ENCODE peak calls at places on chromosomes 5 and 9, in four cellular contexts. U is IMR-90, M is HepG2, C is H1. R is an unnamed sample.

GRCh38 chr5:39906146-39906545 is 481.4 kb upstream of the DAB2 start:
- DNase-seq in U (no peak), M (no peak), C (no peak), R (no peak)

GRCh38 chr5:73376618-73377170 is 71.9 kb downstream of the FOXD1 start:
- DNase-seq in U (peak), M (no peak), C (no peak), R (no peak)

GRCh38 chr9:137447722-137448568 is 6.8 kb upstream of the ENTPD8 start:
- DNase-seq in M (no peak), U (no peak), C (no peak), R (no peak)

GRCh38 chr9:136668983-136669790 is 6.5 kb downstream of the EGFL7 start:
- DNase-seq in M (no peak), C (no peak), U (no peak), R (peak)

GRCh38 chr5:84248013-84248412 is 136.7 kb downstream of the EDIL3 start:
- DNase-seq in M (no peak), U (no peak), C (no peak), R (no peak)

GRCh38 chr5:127589309-127590036 is 59.4 kb upstream of the CTXN3 start:
- DNase-seq in M (no peak), U (no peak), C (no peak), R (no peak)

GRCh38 chr5:134242146-134242545 is 16.3 kb upstream of the PPP2CA start:
- DNase-seq in C (no peak), U (peak), M (peak), R (peak)

GRCh38 chr9:108787664-108788048 is 68.1 kb downstream of the ACTL7B start:
- DNase-seq in M (no peak), C (no peak), U (no peak), R (no peak)

GRCh38 chr9:105243015-105243686 is 1.3 kb upstream of the SLC44A1 start:
- DNase-seq in C (no peak), M (no peak), U (peak), R (no peak)

GRCh38 chr5:132019857-132020555 is 8.5 kb upstream of the ACSL6 start:
- DNase-seq in U (no peak), M (no peak), C (no peak), R (no peak)

GRCh38 chr9:17509151-17509550 is 69.7 kb upstream of the SH3GL2 start:
- DNase-seq in C (no peak), U (no peak), M (no peak), R (no peak)

GRCh38 chr9:130786526-130786925 is 48.5 kb upstream of the ABL1 start:
- DNase-seq in U (no peak), M (no peak), C (no peak), R (no peak)

GRCh38 chr9:94611638-94612068 is 18.0 kb upstream of the FBP2 start:
- DNase-seq in C (no peak), U (no peak), M (no peak), R (no peak)

GRCh38 chr9:97900738-97901565 is 21.3 kb downstream of the TRMO start:
- DNase-seq in C (no peak), U (peak), M (peak), R (peak)

GRCh38 chr9:138044485-138045383 is 167.2 kb downstream of the CACNA1B start:
- DNase-seq in C (peak), U (no peak), M (no peak), R (no peak)

GRCh38 chr5:34007675-34008600 is at the start of gene AMACR:
- DNase-seq in C (peak), U (peak), M (peak), R (peak)

GRCh38 chr5:107413754-107414153 is 257.0 kb downstream of the EFNA5 start:
- DNase-seq in C (no peak), U (no peak), M (no peak), R (no peak)

GRCh38 chr5:111198281-111198948 is 25.8 kb upstream of the CAMK4 start:
- DNase-seq in U (no peak), C (no peak), M (no peak), R (no peak)

GRCh38 chr9:12735669-12736068 is 39.2 kb upstream of the LURAP1L start:
- DNase-seq in M (no peak), C (no peak), U (no peak), R (no peak)

GRCh38 chr9:106947097-106947496 is 84.1 kb downstream of the ZNF462 start:
- DNase-seq in C (no peak), U (peak), M (no peak), R (no peak)

GRCh38 chr5:79704553-79704952 is 14.9 kb downstream of the CMYA5 start:
- DNase-seq in C (no peak), U (no peak), M (no peak), R (no peak)

GRCh38 chr9:87122947-87123685 is 175.8 kb upstream of the GAS1 start:
- DNase-seq in C (no peak), M (no peak), U (peak), R (no peak)

GRCh38 chr5:151024440-151024839 is 4.0 kb downstream of the GPX3 start:
- DNase-seq in U (no peak), C (no peak), M (no peak), R (no peak)
- TF ChIP-seq POLR2A in U (no peak), C (no peak), M (peak), R (no peak)

GRCh38 chr9:110763568-110763967 is 95.0 kb downstream of the MUSK start:
- DNase-seq in C (no peak), U (no peak), M (no peak), R (no peak)

GRCh38 chr9:110762783-110763182 is 94.2 kb downstream of the MUSK start:
- DNase-seq in U (no peak), M (no peak), C (no peak), R (no peak)

GRCh38 chr9:110755179-110755578 is 86.6 kb downstream of the MUSK start:
- DNase-seq in M (no peak), C (no peak), U (no peak), R (no peak)

GRCh38 chr9:110753734-110754231 is 85.2 kb downstream of the MUSK start:
- DNase-seq in C (no peak), M (no peak), U (peak), R (no peak)

DNA sequence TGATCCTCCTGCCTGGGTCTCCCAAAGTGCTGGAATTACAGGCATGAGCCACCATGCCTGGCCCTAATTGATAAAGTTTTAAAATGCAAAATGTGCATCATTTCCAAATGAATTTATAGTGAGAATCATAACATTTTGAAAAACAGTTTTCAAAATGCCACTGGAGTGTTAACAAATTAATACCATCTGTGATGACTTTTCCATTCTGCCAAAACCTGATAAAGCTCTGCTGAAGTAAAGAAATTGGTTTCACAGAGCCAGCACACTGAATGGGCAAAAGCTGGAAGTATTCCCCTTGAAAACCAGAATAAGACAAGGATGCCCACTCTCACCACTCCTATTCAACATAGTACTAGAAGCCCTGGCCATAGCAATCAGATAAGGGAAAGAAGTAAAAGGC is 89.6 kb downstream of the MUSK start:
- DNase-seq in U (no peak), C (no peak), M (no peak), R (no peak)
- TF ChIP-seq RAD21 in U (no peak), C (no peak), M (no peak), R (no peak)

GRCh38 chr9:93129691-93130500 is 4.2 kb downstream of the NINJ1 start:
- DNase-seq in M (no peak), U (no peak), C (no peak), R (no peak)

GRCh38 chr9:93128715-93129224 is 5.3 kb downstream of the NINJ1 start:
- DNase-seq in U (no peak), M (no peak), C (no peak), R (no peak)

GRCh38 chr9:93128011-93128714 is 5.9 kb downstream of the NINJ1 start:
- DNase-seq in U (no peak), C (no peak), M (no peak), R (no peak)

GRCh38 chr9:93130861-93131481 is 3.1 kb downstream of the NINJ1 start:
- DNase-seq in C (no peak), M (no peak), U (no peak), R (no peak)

DNA sequence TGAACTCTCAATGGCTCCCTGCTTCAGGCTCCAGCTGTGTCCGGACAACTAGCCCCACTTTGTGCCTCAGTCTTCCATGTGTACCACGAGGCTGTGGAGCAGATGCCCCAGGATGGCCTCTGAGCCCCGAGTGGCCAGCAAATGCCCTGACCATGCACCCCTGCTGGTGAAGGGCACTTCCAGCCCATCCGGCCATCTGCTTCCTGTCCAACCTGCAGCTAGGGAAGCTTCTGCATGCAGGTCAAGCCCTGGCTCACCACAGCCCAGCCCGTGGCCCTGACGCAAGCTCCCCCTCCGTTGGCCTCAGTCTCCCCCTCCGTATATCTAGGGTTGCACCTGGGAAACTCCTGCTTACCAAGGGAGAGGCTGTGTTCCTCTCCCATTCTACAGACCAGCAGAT is 4.8 kb downstream of the NINJ1 start:
- DNase-seq in C (no peak), M (no peak), U (no peak), R (no peak)
- TF ChIP-seq MAFK in C (no peak), M (no peak), U (no peak), R (no peak)

GRCh38 chr9:127980706-127981558 is at the start of gene EEIG1:
- DNase-seq in M (peak), C (peak), U (peak), R (peak)
- TF ChIP-seq POLR2A in M (no peak), C (no peak), U (peak), R (peak)

GRCh38 chr9:127680846-127681245 is 25.9 kb upstream of the CFAP157 start:
- DNase-seq in C (no peak), U (no peak), M (no peak), R (no peak)
- TF ChIP-seq RAD21 in C (no peak), U (no peak), M (no peak), R (no peak)

GRCh38 chr5:25415970-25416369 is 771.2 kb upstream of the CDH10 start:
- DNase-seq in C (no peak), M (no peak), U (no peak), R (no peak)

GRCh38 chr5:25416960-25417359 is 772.2 kb upstream of the CDH10 start:
- DNase-seq in M (no peak), U (no peak), C (no peak), R (no peak)

GRCh38 chr5:25418319-25418859 is 773.6 kb upstream of the CDH10 start:
- DNase-seq in C (no peak), U (no peak), M (no peak), R (no peak)

GRCh38 chr5:25412116-25412661 is 767.4 kb upstream of the CDH10 start:
- DNase-seq in C (no peak), U (no peak), M (no peak), R (no peak)

DNA sequence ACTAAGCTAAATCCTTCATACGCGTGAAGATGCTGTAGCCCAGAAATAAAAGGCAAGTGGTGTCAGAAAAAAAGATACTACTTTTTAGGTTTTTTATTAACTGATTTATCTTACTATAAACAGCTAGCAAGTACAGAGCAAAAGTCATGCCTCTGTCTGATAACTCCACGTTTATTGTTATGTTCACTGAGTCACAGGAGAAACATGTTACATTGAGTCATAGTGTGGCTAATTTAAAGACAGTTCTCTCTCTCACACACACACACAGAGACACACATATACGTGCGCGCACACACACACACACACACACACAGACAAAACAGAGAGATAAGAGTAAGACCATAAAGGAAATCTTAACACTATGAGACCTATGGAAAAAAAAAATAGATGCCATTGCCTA is 770.0 kb upstream of the CDH10 start:
- DNase-seq in C (no peak), M (no peak), U (no peak), R (no peak)
- TF ChIP-seq MAFK in C (no peak), M (no peak), U (no peak), R (no peak)

R was measured in A549.